ENCODE peak calls at places on chromosome 12, in six cellular contexts. B is fibroblast of lung, M is AG09309, N is endothelial cell, P is PC-3, L is suprapubic skin. X is an unnamed sample.

GRCh38 chr12:12590961-12591360 is 20.7 kb upstream of the CREBL2 start:
- DNase-seq in B (no peak), M (no peak), N (no peak), P (peak), L (no peak), X (no peak)

GRCh38 chr12:97075583-97076268 is 168.7 kb downstream of the NEDD1 start:
- DNase-seq in B (no peak), M (no peak), N (no peak), P (no peak), L (no peak), X (no peak)

GRCh38 chr12:2642176-2642892 is 152.4 kb upstream of the FKBP4 start:
- DNase-seq in B (no peak), M (no peak), N (no peak), P (no peak), L (no peak), X (no peak)

GRCh38 chr12:110916295-110916875 is 4.0 kb downstream of the MYL2 start:
- DNase-seq in B (no peak), M (no peak), N (no peak), P (peak), L (no peak), X (no peak)

GRCh38 chr12:22083167-22083566 is 37.1 kb downstream of the CMAS start:
- DNase-seq in B (peak), M (no peak), N (no peak), P (peak), L (no peak), X (no peak)

GRCh38 chr12:115444336-115444735 is 760.4 kb upstream of the TBX3 start:
- DNase-seq in B (no peak), M (peak), N (no peak), P (no peak), L (no peak), X (no peak)

GRCh38 chr12:8564656-8565055 is 24.0 kb upstream of the CLEC4E start:
- DNase-seq in B (no peak), M (no peak), N (no peak), P (no peak), L (no peak), X (no peak)

GRCh38 chr12:121947966-121948365 is 29.6 kb downstream of the CFAP251 start:
- DNase-seq in B (peak), M (no peak), N (no peak), P (no peak), L (no peak), X (no peak)

GRCh38 chr12:3759878-3760277 is 7.0 kb upstream of the CRACR2A start:
- DNase-seq in B (no peak), M (no peak), N (no peak), P (no peak), L (no peak), X (no peak)

GRCh38 chr12:130916251-130916911 is 37.3 kb upstream of the ADGRD1 start:
- DNase-seq in B (peak), M (peak), N (peak), P (peak), L (no peak), X (no peak)

GRCh38 chr12:66688836-66689439 is 10.1 kb upstream of the GRIP1 start:
- DNase-seq in B (peak), M (no peak), N (peak), P (peak), L (no peak), X (no peak)
- TF ChIP-seq CTCF in B (peak), M (peak), N (peak), P (peak), L (no peak), X (peak)

GRCh38 chr12:119642986-119643385 is 24.9 kb upstream of the PRKAB1 start:
- DNase-seq in B (no peak), M (no peak), N (peak), P (no peak), L (no peak), X (no peak)
- TF ChIP-seq CTCF in B (peak), M (peak), N (peak), P (peak), L (no peak), X (peak)

DNA sequence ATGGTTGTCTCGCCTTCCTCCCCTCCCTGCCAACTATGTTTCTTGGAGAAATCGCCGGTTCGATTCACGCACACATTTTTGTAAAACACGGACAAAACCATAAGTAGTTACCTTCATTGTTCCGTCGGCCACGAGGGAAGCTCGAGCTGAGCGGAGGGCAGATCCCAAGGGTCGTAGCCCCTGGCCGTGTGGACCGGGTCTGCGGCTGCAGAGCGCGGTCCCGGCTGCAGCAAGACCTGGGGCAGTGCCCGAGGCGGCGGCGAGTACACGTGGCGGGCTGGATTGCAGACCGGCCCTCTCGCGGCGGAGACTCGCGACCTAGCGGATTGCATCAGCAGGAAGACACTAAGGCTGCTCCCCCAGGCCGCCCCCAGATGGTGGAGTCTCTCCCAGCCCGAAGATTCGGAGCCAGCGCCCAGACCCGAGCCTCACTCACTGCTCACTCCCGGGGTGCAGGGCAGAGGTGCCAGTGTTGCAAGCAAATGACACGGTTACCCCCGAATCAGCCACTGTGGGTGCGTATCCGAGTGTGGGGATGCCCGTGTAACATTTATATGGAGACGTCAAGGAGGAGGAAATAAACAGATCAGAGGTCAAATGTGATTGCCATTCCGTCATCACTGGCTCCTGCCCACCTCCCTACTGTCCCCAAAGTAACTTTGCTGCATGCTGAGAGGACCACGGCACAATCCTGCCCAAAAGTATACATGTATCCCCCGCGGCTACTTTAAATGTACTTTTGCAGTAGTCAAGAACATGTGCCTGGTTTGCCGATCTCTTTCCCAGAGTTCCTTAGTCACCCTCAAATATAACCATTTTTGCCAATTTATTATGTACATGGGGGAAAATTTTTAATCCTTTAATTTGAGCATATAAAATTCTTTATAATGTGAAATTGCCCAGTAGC is at the start of gene BCAT1:
- DNase-seq in B (peak), M (peak), N (peak), P (no peak), L (peak), X (peak)
- TF ChIP-seq CTCF in B (peak), M (peak), N (no peak), P (no peak), L (no peak), X (peak)

DNA sequence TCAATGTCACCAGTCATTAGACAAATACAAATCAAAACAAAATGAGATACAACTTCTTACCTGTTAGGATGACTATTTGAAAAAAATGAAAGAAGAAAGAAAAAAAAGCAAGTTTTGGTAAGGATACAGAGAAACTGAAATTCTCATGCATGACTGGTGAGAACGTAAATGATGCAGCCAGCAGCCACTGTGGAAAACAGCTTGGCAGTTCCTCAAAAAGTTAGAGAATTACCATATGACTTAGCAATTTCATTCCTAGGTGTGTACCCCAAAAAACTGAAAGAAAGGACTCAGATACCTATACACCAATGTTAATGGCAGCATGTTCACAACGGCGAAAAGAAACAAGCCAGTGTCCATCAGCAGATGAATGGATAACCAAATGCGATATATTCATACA is 26.6 kb downstream of the NINJ2 start:
- DNase-seq in B (no peak), M (no peak), N (no peak), P (no peak), L (no peak), X (no peak)
- TF ChIP-seq CTCF in B (no peak), M (no peak), N (no peak), P (no peak), L (no peak), X (no peak)

DNA sequence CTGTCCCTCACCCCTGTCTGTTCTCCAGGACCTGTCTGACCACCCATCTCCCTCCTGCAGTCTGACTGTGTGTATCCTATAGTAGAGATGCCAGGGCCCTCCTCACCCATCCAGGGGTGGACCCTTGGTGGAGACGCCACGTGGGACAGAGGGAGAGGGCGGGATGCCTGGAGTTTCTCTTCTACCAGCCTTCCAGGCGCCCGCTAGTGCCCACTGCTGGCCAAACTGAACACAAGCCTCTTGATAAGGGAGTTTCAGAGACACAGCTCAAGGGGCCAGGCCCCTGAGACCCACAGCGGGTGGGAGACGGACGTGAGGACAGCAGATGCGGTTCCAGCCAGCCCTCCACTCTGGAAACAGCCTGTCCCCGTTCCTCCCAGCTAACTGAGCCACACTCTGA is 147.3 kb downstream of the RBM19 start:
- DNase-seq in B (no peak), M (no peak), N (peak), P (peak), L (no peak), X (no peak)
- TF ChIP-seq CTCF in B (peak), M (peak), N (peak), P (peak), L (no peak), X (peak)

GRCh38 chr12:116718578-116719454 is 19.1 kb downstream of the SPRING1 start:
- DNase-seq in B (peak), M (no peak), N (no peak), P (peak), L (no peak), X (no peak)
- TF ChIP-seq CTCF in B (no peak), M (no peak), N (no peak), P (no peak), L (no peak), X (no peak)